ENCODE peak calls at places on chromosomes 13 and 19, in ten cellular contexts. G is anterior cingulate cortex; Y is NCI-H2029 treated with DMSO at 0.1 percent for 48 hours; W is NAMALWA; E is stimulated activated CD4-positive, alpha-beta T cell treated with anti-CD3 and anti-CD28 coated beads, Interleukin-4, amount 100 ng/mL, for 48 hours; J is kidney epithelial cell; O is HEK293T; M is NCI-H1436 treated with DMSO at 0.1 percent for 48 hours; I is fibroblast of mammary gland; K is NCI-H460. D is an unnamed sample.

GRCh38 chr19:44891016-44891882 is at the start of gene TOMM40:
- DNase-seq in G (no peak), Y (no peak), W (peak), E (peak), J (peak), O (no peak), M (peak), I (no peak), K (peak), D (peak)

GRCh38 chr13:58953638-58954037 is 1210.1 kb downstream of the DIAPH3 start:
- DNase-seq in G (no peak), Y (no peak), W (peak), E (no peak), J (no peak), O (no peak), M (no peak), I (no peak), K (no peak), D (peak)

GRCh38 chr19:18155095-18156087 is 2.4 kb downstream of the PIK3R2 start:
- DNase-seq in G (no peak), Y (no peak), W (no peak), E (no peak), J (no peak), O (no peak), M (no peak), I (no peak), K (no peak), D (no peak)

GRCh38 chr19:8571006-8571411 is 6.2 kb downstream of the MYO1F start:
- DNase-seq in G (peak), Y (no peak), W (no peak), E (no peak), J (no peak), O (no peak), M (no peak), I (peak), K (no peak), D (no peak)

GRCh38 chr13:113528798-113529180 is 38.3 kb upstream of the DCUN1D2 start:
- DNase-seq in G (no peak), Y (peak), W (no peak), E (no peak), J (no peak), O (no peak), M (no peak), I (no peak), K (no peak), D (no peak)

GRCh38 chr13:76663941-76664340 is 222.3 kb downstream of the KCTD12 start:
- DNase-seq in G (no peak), Y (no peak), W (no peak), E (no peak), J (no peak), O (no peak), M (no peak), I (peak), K (no peak), D (no peak)

GRCh38 chr19:49216076-49216475 is 58.5 kb downstream of the TRPM4 start:
- DNase-seq in G (no peak), Y (no peak), W (no peak), E (no peak), J (no peak), O (no peak), M (no peak), I (peak), K (no peak), D (no peak)

GRCh38 chr19:8113017-8113416 is 36.4 kb downstream of the FBN3 start:
- DNase-seq in G (no peak), Y (no peak), W (no peak), E (no peak), J (no peak), O (no peak), M (no peak), I (no peak), K (no peak), D (no peak)

GRCh38 chr19:46426506-46427162 is 2.1 kb downstream of the PNMA8C start:
- DNase-seq in G (peak), Y (peak), W (no peak), E (no peak), J (no peak), O (no peak), M (peak), I (peak), K (peak), D (peak)

GRCh38 chr19:14412436-14413071 is 6.6 kb downstream of the DDX39A start:
- DNase-seq in G (no peak), Y (no peak), W (no peak), E (no peak), J (no peak), O (no peak), M (no peak), I (no peak), K (no peak), D (no peak)

GRCh38 chr13:45615501-45616101 is at the start of gene ERICH6B:
- DNase-seq in G (peak), Y (no peak), W (no peak), E (no peak), J (no peak), O (no peak), M (peak), I (peak), K (no peak), D (peak)

GRCh38 chr13:41588899-41589298 is 131.5 kb downstream of the RGCC start:
- DNase-seq in G (no peak), Y (no peak), W (no peak), E (peak), J (peak), O (no peak), M (no peak), I (peak), K (peak), D (no peak)

D was measured in DMS153.